ENCODE peak calls at places on chromosomes 7 and 10, in seven cellular contexts. H is mucosa of descending colon; C is SHP77; I is activated T-helper 2 cell treated with anti-CD3 and anti-CD28 coated beads, Interferon-gamma antibody, Interleukin-2, Interleukin-4, amounts not matched to agents 10 μg/mL and 5 μg/mL and 100 μg/mL, durations not matched to agents 14 hours and 24 hours and 36 hours; G is DMS153; D is T-helper 1 cell; A is Daoy. X is an unnamed sample.

GRCh38 chr10:10831085-10831484 is 186.6 kb upstream of the CELF2 start:
- DNase-seq in H (no peak), C (no peak), I (no peak), G (no peak), D (no peak), A (peak), X (no peak)

GRCh38 chr10:122045212-122045611 is 56.2 kb downstream of the TACC2 start:
- DNase-seq in H (no peak), C (no peak), I (no peak), G (no peak), D (no peak), A (no peak), X (no peak)

GRCh38 chr7:133290676-133291332 is 37.9 kb downstream of the EXOC4 start:
- DNase-seq in H (no peak), C (no peak), I (no peak), G (no peak), D (no peak), A (no peak), X (no peak)

GRCh38 chr10:560314-560992 is 129.0 kb downstream of the DIP2C start:
- DNase-seq in H (no peak), C (no peak), I (no peak), G (no peak), D (no peak), A (no peak), X (no peak)

GRCh38 chr10:98340261-98340675 is 72.3 kb upstream of the LOXL4 start:
- DNase-seq in H (no peak), C (peak), I (no peak), G (peak), D (no peak), A (peak), X (no peak)

GRCh38 chr7:90165724-90166123 is 11.5 kb downstream of the STEAP1 start:
- DNase-seq in H (peak), C (no peak), I (no peak), G (no peak), D (no peak), A (no peak), X (no peak)

GRCh38 chr10:26844381-26844780 is 16.4 kb downstream of the ABI1 start:
- DNase-seq in H (no peak), C (no peak), I (no peak), G (no peak), D (no peak), A (no peak), X (no peak)

GRCh38 chr7:37770813-37771212 is 77.6 kb upstream of the NME8 start:
- DNase-seq in H (no peak), C (no peak), I (no peak), G (no peak), D (no peak), A (no peak), X (no peak)

GRCh38 chr7:54544356-54545240 is 2.4 kb downstream of the VSTM2A start:
- DNase-seq in H (peak), C (peak), I (no peak), G (no peak), D (no peak), A (no peak), X (no peak)

X was measured in NCI-H510A treated with DMSO at 0.1 percent for 48 hours.